ENCODE peak calls at places on chromosomes 11 and 22, in nine cellular contexts. Y is pancreas, H is AG09309, C is AG09319, Z is psoas muscle, T is HCT116, J is heart right ventricle, Q is NB4, N is AG04449. S is an unnamed sample.

GRCh38 chr11:124481365-124482323 is 36.1 kb upstream of the OR8B8 start:
- DNase-seq in Y (no peak), H (no peak), C (peak; percentile 7), Z (no peak), T (no peak), J (no peak), Q (peak; percentile 73), N (no peak), S (no peak)

GRCh38 chr22:17830041-17830961 is 56.0 kb upstream of the BID start:
- DNase-seq in Y (peak; percentile 94), H (peak; percentile 35), C (peak; percentile 47), Z (peak; percentile 92), T (peak; percentile 52), J (peak; percentile 83), Q (peak; percentile 73), N (peak; percentile 19), S (peak; percentile 75)

GRCh38 chr11:70073881-70074371 is 4.2 kb upstream of the ANO1 start:
- DNase-seq in Y (no peak), H (no peak), C (no peak), Z (no peak), T (no peak), J (no peak), Q (no peak), N (no peak), S (no peak)

GRCh38 chr22:36790648-36791047 is 14.7 kb upstream of the IFT27 start:
- DNase-seq in Y (no peak), H (no peak), C (no peak), Z (no peak), T (no peak), J (no peak), Q (no peak), N (no peak), S (peak; percentile 20)

GRCh38 chr11:45471002-45471665 is 185.0 kb upstream of the SYT13 start:
- DNase-seq in Y (no peak), H (no peak), C (no peak), Z (no peak), T (no peak), J (no peak), Q (no peak), N (no peak), S (no peak)

GRCh38 chr11:33649944-33650343 is 50.7 kb downstream of the C11orf91 start:
- DNase-seq in Y (no peak), H (no peak), C (no peak), Z (no peak), T (no peak), J (no peak), Q (no peak), N (no peak), S (no peak)

GRCh38 chr11:133901999-133902398 is 54.8 kb downstream of the IGSF9B start:
- DNase-seq in Y (no peak), H (no peak), C (no peak), Z (no peak), T (no peak), J (no peak), Q (no peak), N (no peak), S (no peak)

GRCh38 chr22:24216541-24217209 is 28.2 kb downstream of the GGT5 start:
- DNase-seq in Y (no peak), H (no peak), C (no peak), Z (no peak), T (no peak), J (no peak), Q (no peak), N (no peak), S (no peak)

GRCh38 chr22:39300198-39300830 is 19.1 kb downstream of the RPL3 start:
- DNase-seq in Y (no peak), H (no peak), C (no peak), Z (no peak), T (no peak), J (peak; percentile 36), Q (peak; percentile 71), N (no peak), S (no peak)

GRCh38 chr11:87097582-87097981 is 59.8 kb downstream of the TMEM135 start:
- DNase-seq in Y (no peak), H (no peak), C (no peak), Z (no peak), T (peak; percentile 19), J (no peak), Q (peak; percentile 83), N (no peak), S (no peak)

GRCh38 chr11:206516-207212 is 535 bp downstream of the BET1L start:
- DNase-seq in Y (peak; percentile 60), H (no peak), C (no peak), Z (no peak), T (no peak), J (no peak), Q (peak; percentile 40), N (no peak), S (peak; percentile 16)

DNA sequence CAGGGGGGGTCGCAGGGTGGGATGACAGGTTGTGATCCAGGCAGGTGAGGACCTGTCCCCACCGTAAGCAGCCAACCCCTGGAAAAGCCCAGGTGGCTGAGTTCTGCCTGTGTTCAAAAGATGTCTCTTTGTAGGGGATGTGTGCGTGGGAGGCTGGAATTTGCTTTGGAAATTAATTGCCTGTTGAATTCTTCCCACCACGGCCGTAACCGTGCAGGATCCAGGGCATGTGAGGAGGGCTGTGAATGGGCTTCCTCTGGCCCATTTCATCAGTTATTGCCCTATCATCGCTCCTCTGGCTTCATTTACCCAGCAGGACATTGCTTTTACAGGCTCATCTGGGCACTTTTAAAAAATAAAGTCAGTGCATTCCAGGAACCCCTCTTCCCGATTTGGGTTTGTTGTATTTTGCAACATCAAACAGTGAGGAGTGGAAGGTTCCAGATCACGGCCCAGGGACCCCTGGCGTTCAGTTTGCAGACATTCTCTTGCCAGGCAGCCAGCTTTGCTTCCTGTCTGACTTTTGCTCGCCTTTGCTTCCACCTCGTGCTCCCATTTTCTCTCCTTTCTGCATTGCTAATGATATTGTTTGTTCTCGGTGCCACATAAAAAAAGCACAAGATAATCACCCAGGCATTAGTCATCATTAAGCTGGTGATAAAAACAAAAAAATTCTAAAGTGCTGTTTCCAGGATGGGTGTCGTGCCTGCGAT is 1306.6 kb downstream of the BRD1 start:
- DNase-seq in Y (no peak), H (no peak), C (no peak), Z (no peak), T (no peak), J (no peak), Q (no peak), N (no peak), S (no peak)
- TF ChIP-seq CTCF in Y (no peak), H (no peak), C (no peak), Z (no peak), T (no peak), J (no peak), Q (no peak), N (peak; percentile 21), S (no peak)

DNA sequence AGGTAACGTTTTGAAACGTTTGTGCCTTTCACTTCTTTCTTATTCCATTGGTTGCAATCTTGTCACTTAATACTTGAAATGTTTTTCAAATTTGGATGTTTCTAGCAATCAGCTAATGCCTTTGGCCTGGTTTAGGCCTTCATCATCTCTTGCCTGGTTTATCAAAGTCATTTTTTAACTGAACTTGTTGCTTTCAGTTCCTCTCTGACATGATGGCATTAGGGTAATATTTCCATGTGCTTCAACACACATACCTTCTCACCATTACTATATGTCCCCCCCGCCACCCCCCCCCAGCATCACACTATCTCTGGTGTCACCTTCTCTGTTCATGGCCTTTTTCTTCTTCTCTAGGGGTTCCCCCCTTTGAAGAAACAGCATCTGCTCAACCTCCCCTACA is 1.5 kb upstream of the SYT9 start:
- DNase-seq in Y (no peak), H (no peak), C (no peak), Z (no peak), T (no peak), J (no peak), Q (no peak), N (no peak), S (no peak)
- TF ChIP-seq CTCF in Y (no peak), H (no peak), C (no peak), Z (no peak), T (no peak), J (no peak), Q (no peak), N (no peak), S (no peak)

GRCh38 chr11:102592634-102593581 is 32.2 kb downstream of the MMP20 start:
- DNase-seq in Y (no peak), H (no peak), C (no peak), Z (no peak), T (peak; percentile 64), J (no peak), Q (peak; percentile 40), N (no peak), S (no peak)
- TF ChIP-seq CTCF in Y (peak; percentile 14), H (peak; percentile 55), C (peak; percentile 47), Z (no peak), T (peak; percentile 75), J (no peak), Q (peak; percentile 77), N (peak; percentile 48), S (no peak)

GRCh38 chr11:16248248-16248647 is 108.1 kb downstream of the SOX6 start:
- DNase-seq in Y (no peak), H (no peak), C (no peak), Z (no peak), T (no peak), J (no peak), Q (no peak), N (no peak), S (no peak)

GRCh38 chr11:16252373-16252772 is 104.0 kb downstream of the SOX6 start:
- DNase-seq in Y (no peak), H (no peak), C (no peak), Z (no peak), T (no peak), J (no peak), Q (no peak), N (no peak), S (no peak)
- TF ChIP-seq CTCF in Y (no peak), H (no peak), C (no peak), Z (no peak), T (peak; percentile 31), J (peak; percentile 16), Q (no peak), N (peak; percentile 22), S (no peak)

DNA sequence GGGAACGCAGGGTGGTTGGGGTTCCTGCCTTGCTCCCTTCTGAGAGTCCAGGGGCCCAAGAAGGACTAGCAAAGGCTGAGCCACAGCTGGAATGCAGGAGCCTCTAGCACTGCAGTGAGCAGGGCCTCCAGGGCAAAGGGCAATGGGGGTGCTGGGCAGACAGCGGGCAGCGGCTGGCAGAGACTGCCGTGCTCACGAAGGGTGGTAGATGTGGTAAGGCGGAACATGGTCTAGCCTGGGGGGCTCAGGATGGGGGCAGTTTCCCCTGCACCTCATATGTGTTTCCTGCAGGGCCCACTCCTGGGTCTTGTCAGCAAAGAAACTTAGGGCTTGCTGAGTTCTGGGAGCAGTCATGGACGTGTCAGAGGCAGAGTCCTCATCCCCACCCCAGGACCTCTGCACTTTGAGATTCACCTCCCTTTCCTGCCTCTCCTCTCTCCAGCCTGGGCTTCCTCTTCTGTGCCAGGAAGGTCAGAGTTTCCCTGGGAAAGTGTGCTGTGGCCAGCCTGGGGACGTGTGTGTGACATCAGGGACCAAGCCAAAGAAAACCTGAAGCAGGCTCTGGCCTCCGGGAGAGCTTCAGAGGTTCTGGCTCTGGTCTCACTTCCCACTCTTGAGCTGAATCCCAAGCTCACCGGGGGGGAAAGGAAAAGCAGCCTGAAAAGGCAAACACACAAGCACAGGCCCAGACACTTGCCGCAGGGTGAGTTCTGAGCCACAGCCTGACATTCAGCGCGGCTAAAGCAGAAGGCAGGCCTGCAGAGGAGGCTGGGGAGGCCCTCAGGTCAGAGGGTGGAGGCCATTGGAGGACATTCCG is 4.4 kb downstream of the MOGAT2 start:
- DNase-seq in Y (no peak), H (no peak), C (no peak), Z (no peak), T (no peak), J (no peak), Q (no peak), N (no peak), S (no peak)
- TF ChIP-seq CTCF in Y (no peak), H (no peak), C (no peak), Z (no peak), T (no peak), J (no peak), Q (no peak), N (no peak), S (no peak)